ENCODE peak calls at places on chromosome 5, in four cellular contexts. Z is SK-N-SH, H is GM12878, X is K562. J is an unnamed sample.
A peak's percentile ranks its signal among the peaks of the same experiment; 100 is the strongest.

GRCh38 chr5:108521841-108522506 is 140.1 kb upstream of the FBXL17 start:
- DNase-seq in Z (peak; percentile 48), X (peak; percentile 53), H (peak; percentile 57), J (no peak)

GRCh38 chr5:68255305-68256130 is 40.0 kb downstream of the PIK3R1 start:
- DNase-seq in H (no peak), X (no peak), Z (no peak), J (no peak)

GRCh38 chr5:81848368-81848767 is 97.5 kb upstream of the SSBP2 start:
- DNase-seq in H (no peak), X (no peak), Z (no peak), J (no peak)

GRCh38 chr5:107385701-107386100 is 285.0 kb downstream of the EFNA5 start:
- DNase-seq in Z (no peak), X (no peak), H (no peak), J (no peak)

GRCh38 chr5:73374520-73375235 is 73.9 kb downstream of the FOXD1 start:
- DNase-seq in H (no peak), Z (no peak), X (no peak), J (no peak)

GRCh38 chr5:71939452-71939932 is 167.8 kb upstream of the MAP1B start:
- DNase-seq in X (no peak), Z (peak; percentile 22), H (no peak), J (no peak)

GRCh38 chr5:34620185-34620584 is 35.9 kb upstream of the RAI14 start:
- DNase-seq in X (no peak), Z (no peak), H (no peak), J (no peak)

GRCh38 chr5:36462295-36463021 is 143.9 kb upstream of the SLC1A3 start:
- DNase-seq in X (no peak), Z (no peak), H (no peak), J (no peak)

GRCh38 chr5:139746691-139747582 is 48.7 kb upstream of the PSD2 start:
- DNase-seq in H (peak; percentile 66), Z (peak; percentile 74), X (peak; percentile 47), J (peak; percentile 65)

GRCh38 chr5:142508027-142508426 is 177.9 kb downstream of the FGF1 start:
- DNase-seq in H (no peak), X (no peak), Z (no peak), J (no peak)

GRCh38 chr5:169265888-169266287 is 35.1 kb downstream of the SLIT3 start:
- DNase-seq in H (no peak), Z (no peak), X (peak; percentile 38), J (no peak)

GRCh38 chr5:65263291-65263690 is 218.4 kb downstream of the ADAMTS6 start:
- DNase-seq in X (no peak), H (no peak), Z (no peak), J (no peak)

GRCh38 chr5:39411051-39411450 is 13.7 kb downstream of the DAB2 start:
- DNase-seq in Z (no peak), H (no peak), X (no peak), J (no peak)

GRCh38 chr5:71631070-71631469 is 43.9 kb downstream of the MCCC2 start:
- DNase-seq in Z (no peak), X (no peak), H (no peak), J (no peak)

GRCh38 chr5:1728846-1729245 is 70.8 kb downstream of the MRPL36 start:
- DNase-seq in Z (peak; percentile 51), X (peak; percentile 52), H (no peak), J (no peak)

GRCh38 chr5:78726556-78726955 is 78.0 kb upstream of the LHFPL2 start:
- DNase-seq in H (no peak), X (no peak), Z (no peak), J (no peak)

GRCh38 chr5:172886974-172887491 is 53.0 kb downstream of the ERGIC1 start:
- DNase-seq in X (no peak), H (no peak), Z (no peak), J (no peak)

GRCh38 chr5:37839441-37840035 is 303 bp downstream of the GDNF start:
- DNase-seq in X (no peak), Z (peak; percentile 70), H (no peak), J (peak; percentile 51)

GRCh38 chr5:93585054-93585751 is 2.2 kb downstream of the NR2F1 start:
- DNase-seq in X (no peak), Z (peak; percentile 77), H (no peak), J (peak; percentile 50)

GRCh38 chr5:36179950-36180349 is 28.0 kb downstream of the SKP2 start:
- DNase-seq in H (no peak), Z (no peak), X (no peak), J (no peak)

GRCh38 chr5:157085930-157086329 is 22.9 kb downstream of the HAVCR2 start:
- DNase-seq in X (no peak), H (no peak), Z (no peak), J (no peak)

GRCh38 chr5:74679968-74680367 is 5.1 kb upstream of the HEXB start:
- DNase-seq in X (no peak), H (no peak), Z (no peak), J (no peak)

GRCh38 chr5:112776301-112776856 is 38.7 kb downstream of the APC start:
- DNase-seq in Z (no peak), H (no peak), X (no peak), J (no peak)

GRCh38 chr5:128674837-128675446 is 136.9 kb upstream of the FBN2 start:
- DNase-seq in Z (peak; percentile 41), X (peak; percentile 46), H (no peak), J (peak; percentile 77)

GRCh38 chr5:95565280-95565920 is 10.5 kb downstream of the ARSK start:
- DNase-seq in H (no peak), Z (no peak), X (no peak), J (no peak)

GRCh38 chr5:133222979-133223378 is 171.2 kb downstream of the HSPA4 start:
- DNase-seq in Z (no peak), X (no peak), H (no peak), J (no peak)

GRCh38 chr5:59673438-59674058 is 220.0 kb downstream of the PDE4D start:
- DNase-seq in Z (peak; percentile 24), X (peak; percentile 28), H (no peak), J (no peak)

GRCh38 chr5:129074903-129075302 is 19.6 kb upstream of the ISOC1 start:
- DNase-seq in H (no peak), Z (no peak), X (no peak), J (no peak)

GRCh38 chr5:20974423-20974822 is 986.4 kb upstream of the CDH18 start:
- DNase-seq in X (no peak), Z (no peak), H (no peak), J (no peak)

GRCh38 chr5:143673676-143674468 is 138.1 kb upstream of the HMHB1 start:
- DNase-seq in X (no peak), H (no peak), Z (no peak), J (no peak)

GRCh38 chr5:27316283-27316675 is 277.9 kb upstream of the CDH9 start:
- DNase-seq in H (no peak), X (no peak), Z (no peak), J (no peak)

GRCh38 chr5:73706963-73707362 is 81.0 kb downstream of the ARHGEF28 start:
- DNase-seq in H (no peak), Z (no peak), X (no peak), J (no peak)

GRCh38 chr5:154860765-154861164 is 2.3 kb downstream of the CNOT8 start:
- DNase-seq in H (no peak), Z (no peak), X (no peak), J (no peak)
- TF ChIP-seq USF1 in H (no peak), Z (no peak), X (no peak), J (no peak)

DNA sequence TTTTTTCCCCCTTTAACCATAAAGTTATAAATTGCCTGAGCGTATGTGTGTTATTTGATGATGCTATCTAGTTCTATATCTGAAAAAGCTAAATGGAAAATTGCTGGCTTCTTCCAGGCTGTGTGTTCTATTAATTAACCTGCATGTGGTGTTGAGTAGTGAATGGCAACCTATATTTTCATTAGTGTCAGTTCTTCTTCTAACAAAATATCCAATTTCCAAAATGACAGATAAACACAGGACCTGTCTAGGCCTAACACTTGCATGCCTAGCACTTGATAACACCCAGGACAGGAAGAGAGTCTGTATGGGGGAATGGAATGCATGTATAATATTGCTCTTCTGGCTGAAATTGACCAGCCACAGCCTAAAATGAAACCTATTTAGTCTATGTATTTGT is 91.7 kb downstream of the CD180 start:
- DNase-seq in X (no peak), H (no peak), Z (peak; percentile 58), J (no peak)
- TF ChIP-seq USF2 in X (no peak), H (no peak), Z (no peak), J (no peak)

GRCh38 chr5:31291323-31291854 is 97.9 kb downstream of the CDH6 start:
- DNase-seq in Z (peak; percentile 8), X (no peak), H (no peak), J (peak; percentile 39)
- TF ChIP-seq CTCF in Z (no peak), X (peak; percentile 36), H (peak; percentile 17), J (no peak)

DNA sequence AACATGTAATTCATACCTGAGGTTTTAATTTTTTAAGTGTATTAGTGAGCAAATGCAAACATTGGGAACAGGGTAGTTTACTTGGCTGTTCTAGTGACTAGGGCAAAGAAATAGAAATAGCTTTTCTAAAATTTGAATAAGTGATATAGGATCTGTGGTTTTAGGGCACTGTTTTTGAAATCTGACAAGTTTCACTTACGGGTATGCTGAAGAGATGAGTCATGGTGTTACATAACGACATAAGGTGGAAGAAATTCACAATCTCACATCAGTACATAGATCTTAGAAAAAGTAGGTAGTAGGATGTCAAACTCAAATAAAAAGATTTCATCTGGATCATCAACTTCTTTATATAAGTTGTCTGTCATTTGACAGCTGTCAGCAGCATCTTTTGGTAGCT is 772.3 kb downstream of the MAT2B start:
- DNase-seq in H (no peak), X (no peak), Z (no peak), J (no peak)
- TF ChIP-seq USF1 in H (no peak), X (no peak), Z (no peak), J (no peak)

DNA sequence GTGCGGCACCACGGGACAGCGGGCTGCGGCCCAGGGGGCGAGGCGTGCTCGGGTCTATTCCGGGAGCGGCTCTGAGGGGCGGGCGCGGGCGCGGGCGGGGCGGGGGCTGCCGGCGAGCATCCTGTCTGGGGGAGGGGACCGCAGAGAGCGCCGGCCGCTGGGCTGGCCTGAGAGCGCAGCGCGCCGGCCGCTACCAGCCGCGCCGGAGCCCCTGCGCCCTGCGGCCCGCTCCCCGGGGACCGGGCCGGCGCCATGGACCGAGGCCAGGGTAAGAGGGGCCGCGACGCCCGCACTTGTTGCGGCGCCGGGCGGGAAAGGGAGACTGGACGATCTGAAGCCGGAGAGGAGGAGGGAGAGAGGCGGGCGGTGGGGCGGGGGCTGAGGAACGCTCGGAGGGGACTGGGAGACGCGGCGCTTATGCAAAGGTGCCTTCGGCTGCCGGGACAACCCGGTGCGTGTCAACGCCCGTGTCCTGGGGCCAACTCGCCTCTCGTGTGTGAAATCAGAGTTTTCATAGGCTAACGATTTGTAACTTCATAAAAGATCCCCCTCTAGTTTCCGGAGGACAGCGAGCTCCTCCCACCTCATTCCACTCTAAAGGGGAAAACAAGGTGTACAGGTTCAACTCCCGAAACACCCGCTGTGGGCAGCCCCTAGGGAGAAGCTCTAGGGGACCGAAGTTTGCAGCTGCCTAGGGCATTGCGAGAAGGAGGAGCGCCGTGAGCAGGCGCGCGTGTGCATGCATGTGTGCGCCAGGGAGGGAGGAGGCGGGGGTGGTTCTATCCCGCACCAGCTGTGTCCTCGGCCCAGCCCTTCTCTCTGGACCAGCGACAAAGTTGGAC is at the start of gene AFAP1L1:
- DNase-seq in H (no peak), X (peak; percentile 19), Z (peak; percentile 89), J (peak; percentile 53)
- TF ChIP-seq USF2 in H (no peak), X (no peak), Z (no peak), J (no peak)

DNA sequence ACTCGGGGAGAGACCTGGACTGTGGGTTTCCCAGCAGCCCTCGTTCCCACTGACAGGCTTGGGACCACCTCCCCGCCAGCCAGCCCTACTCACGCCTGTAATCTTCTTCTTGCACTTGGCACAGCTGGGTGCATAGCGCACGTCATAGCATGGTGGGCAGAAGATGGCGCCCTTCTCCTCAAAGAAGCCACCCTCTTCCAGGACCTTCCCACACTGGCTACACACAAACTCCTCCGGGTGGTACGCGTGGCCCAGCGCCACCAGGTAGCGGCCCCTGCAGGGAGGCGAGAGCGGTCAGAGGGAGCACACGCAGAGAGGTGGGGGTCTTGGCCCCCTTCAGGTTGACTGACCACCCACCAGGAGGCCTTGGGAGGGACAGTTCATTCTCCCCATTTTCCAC is 9.4 kb downstream of the PDLIM7 start:
- DNase-seq in Z (peak; percentile 48), H (no peak), X (no peak), J (no peak)
- TF ChIP-seq CTCF in Z (no peak), H (peak; percentile 21), X (peak; percentile 7), J (no peak)

J was measured in WTC11.